ENCODE peak calls at places on chromosomes 6 and 20, in eight cellular contexts. Z is RWPE2; F is adipocyte; B is left lung; M is adrenal gland; I is mucosa of descending colon; J is tibial nerve; U is CD4-positive, alpha-beta memory T cell. X is an unnamed sample. For H3K4me1 and H3K36me3, the result is how much of the 10 kb centered on the place peaks cover.

GRCh38 chr20:6636209-6637159 is 131.0 kb upstream of the BMP2 start:
- DNase-seq in Z (no peak), F (peak), B (no peak), M (peak), I (no peak), J (peak), U (no peak), X (no peak)

GRCh38 chr6:153956807-153957206 is 82.2 kb upstream of the OPRM1 start:
- DNase-seq in Z (no peak), F (no peak), B (no peak), M (no peak), I (no peak), J (no peak), U (no peak), X (no peak)

GRCh38 chr20:42204261-42204660 is 586.1 kb upstream of the CHD6 start:
- DNase-seq in Z (no peak), F (no peak), B (no peak), M (peak), I (no peak), J (peak), U (no peak), X (no peak)

GRCh38 chr6:9204171-9204570 is 768.8 kb upstream of the SLC35B3 start:
- DNase-seq in Z (no peak), F (peak), B (no peak), M (peak), I (no peak), J (no peak), U (no peak), X (no peak)

GRCh38 chr6:48318670-48319069 is 207.7 kb upstream of the PTCHD4 start:
- DNase-seq in Z (no peak), F (no peak), B (peak), M (no peak), I (no peak), J (no peak), U (no peak), X (no peak)

GRCh38 chr6:165943908-165944307 is 223.7 kb downstream of the TBXT start:
- DNase-seq in Z (no peak), F (no peak), B (no peak), M (no peak), I (no peak), J (no peak), U (no peak), X (no peak)

GRCh38 chr20:64169089-64169560 is 4.9 kb downstream of the MYT1 start:
- DNase-seq in Z (no peak), F (no peak), B (no peak), M (no peak), I (no peak), J (no peak), U (no peak), X (no peak)

GRCh38 chr20:46021361-46022359 is 7.4 kb upstream of the SLC12A5 start:
- DNase-seq in Z (peak), F (peak), B (peak), M (peak), I (peak), J (no peak), U (no peak), X (peak)

GRCh38 chr6:21800948-21801438 is 207.4 kb downstream of the SOX4 start:
- DNase-seq in Z (no peak), F (peak), B (no peak), M (no peak), I (no peak), J (no peak), U (no peak), X (no peak)

GRCh38 chr6:83371428-83371827 is 59.4 kb downstream of the ME1 start:
- DNase-seq in Z (no peak), F (peak), B (no peak), M (no peak), I (no peak), J (no peak), U (no peak), X (no peak)

GRCh38 chr6:132388291-132388690 is 13.0 kb downstream of the MOXD1 start:
- DNase-seq in Z (no peak), F (no peak), B (no peak), M (no peak), I (no peak), J (no peak), U (no peak), X (no peak)

GRCh38 chr6:42889815-42890214 is 10.4 kb downstream of the RPL7L1 start:
- DNase-seq in Z (no peak), F (no peak), B (no peak), M (no peak), I (no peak), J (no peak), U (peak), X (no peak)

GRCh38 chr6:21829126-21829525 is 235.6 kb downstream of the SOX4 start:
- DNase-seq in Z (no peak), F (no peak), B (no peak), M (no peak), I (no peak), J (no peak), U (no peak), X (no peak)

GRCh38 chr6:5084787-5085637 is at the start of gene PPP1R3G:
- DNase-seq in Z (no peak), F (peak), B (peak), M (peak), I (peak), J (peak), U (no peak), X (peak)

GRCh38 chr20:36579996-36580545 is 6.7 kb downstream of the TGIF2 start:
- DNase-seq in Z (no peak), F (no peak), B (no peak), M (no peak), I (no peak), J (no peak), U (no peak), X (no peak)

GRCh38 chr6:163888030-163888819 is 473.7 kb downstream of the QKI start:
- DNase-seq in Z (no peak), F (no peak), B (no peak), M (no peak), I (no peak), J (no peak), U (no peak), X (no peak)

GRCh38 chr20:59821201-59821600 is 112.2 kb downstream of the SYCP2 start:
- DNase-seq in Z (peak), F (no peak), B (no peak), M (no peak), I (no peak), J (peak), U (no peak), X (no peak)

GRCh38 chr20:49909499-49910339 is 5.6 kb downstream of the SPATA2 start:
- DNase-seq in Z (no peak), F (no peak), B (no peak), M (peak), I (peak), J (no peak), U (no peak), X (peak)

GRCh38 chr6:37308084-37308817 is 45.5 kb upstream of the RNF8 start:
- DNase-seq in Z (no peak), F (peak), B (no peak), M (peak), I (no peak), J (no peak), U (no peak), X (no peak)

GRCh38 chr6:55960344-55960743 is 85.0 kb upstream of the BMP5 start:
- DNase-seq in Z (no peak), F (no peak), B (no peak), M (no peak), I (no peak), J (no peak), U (no peak), X (no peak)

GRCh38 chr20:32773880-32774279 is 11.7 kb downstream of the DNMT3B start:
- DNase-seq in Z (no peak), F (no peak), B (no peak), M (no peak), I (no peak), J (no peak), U (no peak), X (no peak)
- H3K4me1 ChIP-seq in Z (under half), F (under half), B (under half), M (under half), I (under half), J (under half), U (under half), X (under half)

GRCh38 chr6:89723046-89723445 is 84.5 kb upstream of the LYRM2 start:
- DNase-seq in Z (no peak), F (peak), B (no peak), M (no peak), I (no peak), J (no peak), U (no peak), X (no peak)

GRCh38 chr6:89727501-89727900 is 89.0 kb upstream of the LYRM2 start:
- DNase-seq in Z (no peak), F (no peak), B (no peak), M (no peak), I (no peak), J (no peak), U (no peak), X (no peak)

GRCh38 chr6:89729818-89730217 is 89.8 kb downstream of the MDN1 start:
- DNase-seq in Z (no peak), F (no peak), B (no peak), M (no peak), I (no peak), J (no peak), U (no peak), X (no peak)

GRCh38 chr6:89724981-89725380 is 86.4 kb upstream of the LYRM2 start:
- DNase-seq in Z (no peak), F (no peak), B (no peak), M (no peak), I (no peak), J (no peak), U (no peak), X (no peak)
- H3K36me3 ChIP-seq in Z (half or more), F (half or more), B (under half), M (under half), I (under half), J (under half), U (half or more), X (half or more)

GRCh38 chr20:17933711-17934110 is 34.9 kb downstream of the SNX5 start:
- DNase-seq in Z (no peak), F (no peak), B (no peak), M (no peak), I (no peak), J (no peak), U (no peak), X (no peak)
- H3K4me1 ChIP-seq in Z (under half), F (under half), B (under half), M (under half), I (under half), J (under half), U (under half), X (under half)

GRCh38 chr20:497979-498378 is 35.6 kb upstream of the TBC1D20 start:
- DNase-seq in Z (no peak), F (peak), B (no peak), M (no peak), I (no peak), J (no peak), U (no peak), X (no peak)
- H3K36me3 ChIP-seq in Z (half or more), F (half or more), B (under half), M (half or more), I (under half), J (under half), U (half or more), X (under half)

GRCh38 chr20:44615876-44616603 is 33.7 kb downstream of the PKIG start:
- DNase-seq in Z (peak), F (no peak), B (no peak), M (peak), I (no peak), J (no peak), U (no peak), X (no peak)

GRCh38 chr20:44616604-44616964 is 34.2 kb downstream of the PKIG start:
- DNase-seq in Z (peak), F (no peak), B (no peak), M (no peak), I (peak), J (no peak), U (no peak), X (no peak)

GRCh38 chr20:44614525-44614924 is 32.1 kb downstream of the PKIG start:
- DNase-seq in Z (peak), F (no peak), B (no peak), M (no peak), I (no peak), J (no peak), U (no peak), X (no peak)

GRCh38 chr20:44615169-44615791 is 32.9 kb downstream of the PKIG start:
- DNase-seq in Z (no peak), F (no peak), B (no peak), M (no peak), I (no peak), J (no peak), U (no peak), X (no peak)

GRCh38 chr20:44613575-44613974 is 31.2 kb downstream of the PKIG start:
- DNase-seq in Z (peak), F (no peak), B (no peak), M (no peak), I (no peak), J (no peak), U (no peak), X (no peak)
- H3K4me1 ChIP-seq in Z (under half), F (half or more), B (under half), M (under half), I (under half), J (under half), U (under half), X (under half)

GRCh38 chr6:52524921-52525320 is 51.9 kb downstream of the TRAM2 start:
- DNase-seq in Z (no peak), F (no peak), B (no peak), M (no peak), I (no peak), J (no peak), U (no peak), X (no peak)
- H3K36me3 ChIP-seq in Z (under half), F (under half), B (under half), M (under half), I (under half), J (under half), U (under half), X (under half)

DNA sequence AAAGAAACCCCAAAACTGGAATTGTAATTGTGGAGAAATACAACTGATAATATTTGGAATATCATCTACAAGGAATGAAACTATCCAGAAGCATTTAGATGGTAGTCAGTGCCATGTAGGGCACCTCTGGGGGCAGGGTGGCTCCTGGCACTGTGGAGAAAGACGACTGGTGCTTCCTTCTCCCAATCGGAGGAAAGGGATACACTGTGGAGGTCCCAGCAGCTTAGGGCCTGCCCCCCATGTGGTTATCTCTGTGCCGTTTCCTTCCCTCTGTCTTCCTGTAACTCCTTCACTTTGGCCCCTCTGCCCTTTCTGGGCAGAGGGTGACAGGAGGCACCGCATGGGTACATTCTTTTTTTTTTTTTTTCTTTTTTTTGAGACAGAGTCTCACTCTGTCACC is 178.4 kb downstream of the MTHFD1L start:
- DNase-seq in Z (no peak), F (no peak), B (no peak), M (no peak), I (no peak), J (no peak), U (no peak), X (no peak)
- H3K4me1 ChIP-seq in Z (under half), F (under half), B (under half), M (under half), I (under half), J (under half), U (under half), X (under half)

GRCh38 chr20:25215521-25215920 is 20.0 kb downstream of the ENTPD6 start:
- DNase-seq in Z (no peak), F (no peak), B (no peak), M (no peak), I (no peak), J (no peak), U (no peak), X (no peak)

GRCh38 chr20:25216199-25216945 is 20.9 kb downstream of the ENTPD6 start:
- DNase-seq in Z (no peak), F (no peak), B (no peak), M (no peak), I (no peak), J (no peak), U (no peak), X (no peak)

GRCh38 chr20:25213566-25214415 is 18.3 kb downstream of the ENTPD6 start:
- DNase-seq in Z (no peak), F (no peak), B (no peak), M (no peak), I (no peak), J (no peak), U (no peak), X (no peak)

GRCh38 chr20:25214824-25215223 is 19.3 kb downstream of the ENTPD6 start:
- DNase-seq in Z (no peak), F (no peak), B (no peak), M (no peak), I (no peak), J (no peak), U (no peak), X (no peak)

DNA sequence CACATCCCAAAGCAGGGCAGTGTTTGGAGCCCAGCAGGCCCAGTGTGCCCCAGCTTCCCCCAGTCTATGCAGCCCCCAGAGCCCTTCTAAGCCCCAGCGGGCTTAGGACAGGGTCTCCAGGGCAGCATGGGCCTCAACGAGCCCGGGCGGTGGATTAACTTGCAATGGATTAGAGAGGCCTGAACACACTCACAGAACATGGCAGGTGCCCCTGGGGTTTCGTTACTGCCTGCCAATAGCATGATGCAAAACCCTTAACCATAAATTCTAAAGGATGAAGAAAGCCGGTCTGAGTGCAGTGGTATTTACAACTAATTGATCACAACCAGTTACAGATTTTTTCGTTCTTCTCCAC is 18.9 kb downstream of the ENTPD6 start:
- DNase-seq in Z (no peak), F (no peak), B (no peak), M (no peak), I (no peak), J (no peak), U (no peak), X (no peak)
- H3K36me3 ChIP-seq in Z (half or more), F (half or more), B (under half), M (half or more), I (under half), J (under half), U (under half), X (under half)

DNA sequence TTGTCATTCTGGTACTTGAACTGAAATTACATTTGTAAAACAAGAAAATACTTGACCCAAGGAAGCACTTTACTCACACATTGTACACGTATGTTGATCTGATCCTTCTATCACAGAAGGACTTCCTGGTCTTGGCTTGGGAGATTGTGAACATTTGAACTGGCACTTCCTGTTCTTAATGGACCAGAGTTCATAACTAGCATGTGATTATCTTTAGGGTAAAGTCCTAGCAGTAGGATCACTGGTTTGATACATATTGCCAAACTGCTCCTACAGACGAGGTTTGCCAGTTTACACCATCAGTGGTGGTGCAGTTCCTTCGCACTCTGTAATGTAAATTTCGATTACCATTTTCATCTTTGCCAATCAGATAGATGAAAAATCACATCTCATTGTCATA is 12.7 kb downstream of the HECA start:
- DNase-seq in Z (no peak), F (no peak), B (no peak), M (no peak), I (no peak), J (no peak), U (no peak), X (no peak)
- H3K4me1 ChIP-seq in Z (under half), F (under half), B (under half), M (under half), I (under half), J (half or more), U (half or more), X (under half)